ENCODE peak calls at places on chromosome 7, in four cellular contexts. U is A549, T is HepG2, P is K562. K is an unnamed sample.

GRCh38 chr7:148941598-148942280 is 57.6 kb upstream of the EZH2 start:
- DNase-seq in T (peak), U (peak), P (peak), K (peak)

GRCh38 chr7:98228801-98229200 is 17.6 kb downstream of the BHLHA15 start:
- DNase-seq in T (no peak), U (no peak), P (peak), K (no peak)

GRCh38 chr7:11786186-11786585 is 45.8 kb downstream of the THSD7A start:
- DNase-seq in T (no peak), U (peak), P (no peak), K (no peak)

GRCh38 chr7:124784879-124785818 is 19.6 kb upstream of the GPR37 start:
- DNase-seq in T (peak), U (peak), P (peak), K (peak)

GRCh38 chr7:45592230-45592991 is 18.2 kb downstream of the ADCY1 start:
- DNase-seq in U (no peak), P (no peak), T (no peak), K (no peak)

GRCh38 chr7:107427462-107427861 is 42.4 kb upstream of the GPR22 start:
- DNase-seq in T (no peak), P (no peak), U (no peak), K (no peak)

GRCh38 chr7:83486536-83486935 is 162.4 kb downstream of the SEMA3E start:
- DNase-seq in U (no peak), P (no peak), T (no peak), K (no peak)

GRCh38 chr7:157493776-157494175 is 157.0 kb downstream of the DNAJB6 start:
- DNase-seq in U (no peak), P (no peak), T (no peak), K (no peak)

GRCh38 chr7:44102846-44103565 is 1.1 kb upstream of the AEBP1 start:
- DNase-seq in T (no peak), U (no peak), P (no peak), K (no peak)

GRCh38 chr7:157488326-157488725 is 151.5 kb downstream of the DNAJB6 start:
- DNase-seq in P (no peak), T (no peak), U (no peak), K (no peak)

GRCh38 chr7:150909192-150909591 is 56.9 kb downstream of the AOC1 start:
- DNase-seq in T (no peak), P (no peak), U (no peak), K (no peak)

GRCh38 chr7:99379043-99379577 is 4.6 kb downstream of the ARPC1B start:
- DNase-seq in T (no peak), P (no peak), U (no peak), K (no peak)

GRCh38 chr7:17898111-17898510 is 42.2 kb downstream of the SNX13 start:
- DNase-seq in T (no peak), U (no peak), P (no peak), K (no peak)

GRCh38 chr7:84729284-84729683 is 457.6 kb downstream of the SEMA3D start:
- DNase-seq in P (no peak), U (no peak), T (no peak), K (no peak)

GRCh38 chr7:122652851-122653250 is 46.1 kb downstream of the RNF133 start:
- DNase-seq in P (no peak), T (no peak), U (no peak), K (no peak)

GRCh38 chr7:69652947-69653701 is 54.8 kb downstream of the AUTS2 start:
- DNase-seq in U (no peak), T (no peak), P (no peak), K (no peak)

GRCh38 chr7:115561341-115562110 is 469.0 kb downstream of the TFEC start:
- DNase-seq in U (no peak), T (no peak), P (no peak), K (no peak)

GRCh38 chr7:118372530-118372929 is 148.0 kb downstream of the ANKRD7 start:
- DNase-seq in P (peak), U (no peak), T (no peak), K (no peak)
- TF ChIP-seq NR3C1 in P (no peak), U (no peak), T (no peak), K (no peak)

DNA sequence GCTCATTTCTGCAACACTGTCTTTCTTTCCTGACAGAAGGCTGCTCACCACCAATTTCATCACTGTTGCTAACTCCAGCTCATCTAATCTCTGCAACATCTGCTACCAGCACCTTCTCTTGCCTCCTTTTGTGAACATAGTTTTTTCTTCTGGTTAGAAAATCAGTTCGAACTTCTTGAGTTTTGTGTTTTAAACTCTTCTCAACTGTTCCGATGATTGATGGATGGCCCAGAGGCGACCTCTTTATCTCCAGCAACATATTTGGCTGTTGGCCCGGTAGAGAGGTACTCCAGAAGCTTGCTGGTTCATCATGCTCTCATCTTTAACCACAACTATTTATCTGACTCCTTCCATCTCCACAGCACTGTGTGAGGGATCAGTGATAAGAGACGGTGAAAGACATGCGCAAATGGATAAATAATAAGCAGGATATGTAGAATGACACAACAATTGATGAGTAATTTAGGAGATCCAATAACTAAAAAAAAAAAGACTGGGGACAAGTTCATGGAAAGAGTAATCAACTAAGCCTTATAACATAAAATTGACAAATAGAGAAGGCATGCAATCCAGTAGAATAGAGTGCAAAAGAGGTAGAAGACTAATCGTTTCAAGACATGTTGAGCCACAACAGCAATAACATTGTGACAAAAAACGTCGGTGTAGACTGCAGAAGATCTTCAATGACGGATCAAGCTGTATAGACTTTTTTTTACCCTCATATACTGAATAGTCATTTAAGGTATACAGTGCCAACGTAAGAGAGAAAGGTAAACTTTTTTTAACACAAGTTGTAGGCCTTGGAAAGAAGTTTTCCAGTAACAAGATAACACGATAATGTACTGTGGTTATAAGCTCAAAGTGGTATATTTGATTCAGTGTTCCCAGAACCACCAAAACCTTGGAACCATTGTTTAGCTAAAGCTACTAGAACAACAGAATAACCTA is 152.2 kb downstream of the CRPPA start:
- DNase-seq in T (no peak), U (no peak), P (peak), K (no peak)
- TF ChIP-seq NR3C1 in T (no peak), U (no peak), P (no peak), K (no peak)

GRCh38 chr7:95951531-95951930 is 179.2 kb downstream of the DYNC1I1 start:
- DNase-seq in P (no peak), T (no peak), U (no peak), K (no peak)

GRCh38 chr7:95950698-95951097 is 178.3 kb downstream of the DYNC1I1 start:
- DNase-seq in P (no peak), T (no peak), U (no peak), K (no peak)

GRCh38 chr7:95952851-95953250 is 180.5 kb downstream of the DYNC1I1 start:
- DNase-seq in T (no peak), U (no peak), P (no peak), K (no peak)

GRCh38 chr7:95955748-95956147 is 183.4 kb downstream of the DYNC1I1 start:
- DNase-seq in P (no peak), T (no peak), U (no peak), K (no peak)

GRCh38 chr7:95951997-95952795 is 179.8 kb downstream of the DYNC1I1 start:
- DNase-seq in P (no peak), U (no peak), T (no peak), K (no peak)
- TF ChIP-seq NR3C1 in P (no peak), U (no peak), T (no peak), K (no peak)

DNA sequence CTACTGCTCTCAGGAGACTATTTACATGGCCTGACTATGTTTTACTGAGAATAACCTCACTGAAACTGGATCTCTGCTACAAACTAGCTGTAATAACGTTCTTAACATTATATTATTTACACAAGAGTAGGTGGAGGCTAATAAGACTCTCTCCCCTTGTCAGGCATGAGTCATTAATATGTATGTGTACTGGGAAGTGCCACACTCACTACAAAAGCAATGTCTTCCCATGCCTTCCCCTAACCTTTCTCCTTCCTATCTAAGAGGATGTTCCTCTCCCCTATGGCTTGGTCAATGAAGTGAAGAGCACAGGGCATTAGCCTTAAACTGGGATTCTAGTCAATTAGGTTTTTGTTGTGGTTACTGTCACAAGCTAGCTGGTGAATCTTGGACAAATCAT is 147.9 kb downstream of the DGKB start:
- DNase-seq in U (no peak), P (no peak), T (no peak), K (no peak)
- TF ChIP-seq NR3C1 in U (no peak), P (no peak), T (no peak), K (no peak)

GRCh38 chr7:41574377-41574776 is 128.5 kb downstream of the INHBA start:
- DNase-seq in T (no peak), P (no peak), U (no peak), K (no peak)
- TF ChIP-seq NR3C1 in T (no peak), P (no peak), U (no peak), K (no peak)

GRCh38 chr7:47651355-47652317 is 69.7 kb upstream of the TNS3 start:
- DNase-seq in U (peak), P (no peak), T (no peak), K (no peak)

GRCh38 chr7:47647213-47647985 is 65.5 kb upstream of the TNS3 start:
- DNase-seq in U (no peak), P (no peak), T (no peak), K (no peak)

GRCh38 chr7:47649901-47650300 is 68.0 kb upstream of the TNS3 start:
- DNase-seq in P (no peak), T (no peak), U (no peak), K (no peak)

GRCh38 chr7:47652591-47652990 is 70.7 kb upstream of the TNS3 start:
- DNase-seq in P (no peak), T (no peak), U (no peak), K (no peak)

GRCh38 chr7:47648301-47648900 is 66.5 kb upstream of the TNS3 start:
- DNase-seq in P (no peak), U (no peak), T (no peak), K (no peak)
- TF ChIP-seq NR3C1 in P (no peak), U (no peak), T (no peak), K (no peak)

GRCh38 chr7:96952974-96953391 is 52.4 kb upstream of the DLX6 start:
- DNase-seq in U (no peak), T (no peak), P (no peak), K (no peak)

GRCh38 chr7:96953676-96954513 is 51.5 kb upstream of the DLX6 start:
- DNase-seq in P (no peak), U (no peak), T (no peak), K (no peak)

DNA sequence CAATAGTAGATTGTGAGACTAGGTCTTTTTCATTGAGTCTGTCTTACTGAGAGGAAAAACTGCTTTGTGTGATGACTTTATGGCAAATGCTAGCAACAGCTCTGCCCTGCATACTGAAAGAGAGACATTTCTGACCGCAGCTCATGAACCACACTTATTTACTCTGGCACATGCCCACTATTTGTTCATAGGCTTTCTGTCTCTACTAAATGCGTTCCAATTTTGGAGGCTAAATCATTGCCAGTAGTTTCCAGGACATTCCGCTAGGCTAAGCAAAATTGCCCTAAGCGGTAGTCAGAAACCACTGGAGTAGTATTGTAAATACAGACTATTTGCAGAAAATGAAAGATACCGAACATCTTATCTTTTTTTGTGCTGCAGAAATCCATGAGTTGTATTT is 55.6 kb upstream of the DLX6 start:
- DNase-seq in T (peak), U (no peak), P (no peak), K (no peak)
- TF ChIP-seq NR3C1 in T (no peak), U (no peak), P (no peak), K (no peak)

GRCh38 chr7:26508917-26509316 is 217.3 kb downstream of the SNX10 start:
- DNase-seq in T (no peak), U (no peak), P (no peak), K (no peak)
- TF ChIP-seq NR3C1 in T (no peak), U (no peak), P (no peak), K (no peak)

GRCh38 chr7:27359737-27360136 is 117.1 kb downstream of the EVX1 start:
- DNase-seq in T (no peak), U (no peak), P (no peak), K (no peak)

GRCh38 chr7:27361522-27361921 is 118.9 kb downstream of the EVX1 start:
- DNase-seq in U (no peak), P (peak), T (no peak), K (no peak)

GRCh38 chr7:27362026-27362425 is 119.4 kb downstream of the EVX1 start:
- DNase-seq in T (no peak), U (no peak), P (no peak), K (no peak)

GRCh38 chr7:27364344-27364758 is 121.7 kb downstream of the EVX1 start:
- DNase-seq in T (no peak), U (no peak), P (no peak), K (no peak)

GRCh38 chr7:27359167-27359731 is 116.6 kb downstream of the EVX1 start:
- DNase-seq in U (no peak), P (no peak), T (no peak), K (no peak)
- TF ChIP-seq NR3C1 in U (no peak), P (no peak), T (no peak), K (no peak)

GRCh38 chr7:32461484-32461883 is 28.7 kb downstream of the LSM5 start:
- DNase-seq in U (no peak), T (no peak), P (no peak), K (no peak)
- TF ChIP-seq NR3C1 in U (no peak), T (no peak), P (no peak), K (no peak)